ENCODE peak calls at places on chromosome 1, in five cellular contexts. One of them, this sample, is unnamed.

GRCh38 chr1:177632923-177633322 is 336.9 kb downstream of the SEC16B start:
- DNase-seq in ovary: no peak
- DNase-seq in tibial nerve: no peak
- DNase-seq in HepG2: no peak
- DNase-seq in stomach: no peak
- DNase-seq in this sample: no peak

GRCh38 chr1:7218210-7218832 is 433.1 kb downstream of the CAMTA1 start:
- DNase-seq in ovary: no peak
- DNase-seq in tibial nerve: peak
- DNase-seq in HepG2: peak
- DNase-seq in stomach: no peak
- DNase-seq in this sample: no peak

GRCh38 chr1:48109390-48110009 is 112.3 kb upstream of the TRABD2B start:
- DNase-seq in ovary: no peak
- DNase-seq in tibial nerve: peak
- DNase-seq in HepG2: peak
- DNase-seq in stomach: no peak
- DNase-seq in this sample: no peak

GRCh38 chr1:24762133-24762676 is 17.0 kb downstream of the CLIC4 start:
- DNase-seq in ovary: no peak
- DNase-seq in tibial nerve: no peak
- DNase-seq in HepG2: no peak
- DNase-seq in stomach: no peak
- DNase-seq in this sample: no peak

GRCh38 chr1:111513410-111514020 is 10.1 kb upstream of the ADORA3 start:
- DNase-seq in ovary: no peak
- DNase-seq in tibial nerve: no peak
- DNase-seq in HepG2: peak
- DNase-seq in stomach: no peak
- DNase-seq in this sample: peak

GRCh38 chr1:111615874-111616715 is 3.5 kb upstream of the RAP1A start:
- DNase-seq in ovary: no peak
- DNase-seq in tibial nerve: no peak
- DNase-seq in HepG2: no peak
- DNase-seq in stomach: no peak
- DNase-seq in this sample: no peak

GRCh38 chr1:50214764-50215163 is 106.0 kb downstream of the ELAVL4 start:
- DNase-seq in ovary: no peak
- DNase-seq in tibial nerve: no peak
- DNase-seq in HepG2: peak
- DNase-seq in stomach: no peak
- DNase-seq in this sample: no peak

GRCh38 chr1:15939181-15940109 is 36.5 kb downstream of the ZBTB17 start:
- DNase-seq in ovary: no peak
- DNase-seq in tibial nerve: no peak
- DNase-seq in HepG2: peak
- DNase-seq in stomach: peak
- DNase-seq in this sample: peak

GRCh38 chr1:241591317-241591716 is 48.9 kb downstream of the CHML start:
- DNase-seq in ovary: no peak
- DNase-seq in tibial nerve: no peak
- DNase-seq in HepG2: no peak
- DNase-seq in stomach: no peak
- DNase-seq in this sample: no peak

GRCh38 chr1:246608616-246609376 is 42.5 kb downstream of the CNST start:
- DNase-seq in ovary: peak
- DNase-seq in tibial nerve: peak
- DNase-seq in HepG2: peak
- DNase-seq in stomach: peak
- DNase-seq in this sample: peak

GRCh38 chr1:192962901-192963300 is 96.3 kb downstream of the UCHL5 start:
- DNase-seq in ovary: no peak
- DNase-seq in tibial nerve: no peak
- DNase-seq in HepG2: no peak
- DNase-seq in stomach: no peak
- DNase-seq in this sample: no peak

GRCh38 chr1:203178083-203178482 is 2.5 kb upstream of the MYBPH start:
- DNase-seq in ovary: no peak
- DNase-seq in tibial nerve: no peak
- DNase-seq in HepG2: peak
- DNase-seq in stomach: no peak
- DNase-seq in this sample: no peak

GRCh38 chr1:29649375-29650040 is 413.2 kb downstream of the PTPRU start:
- DNase-seq in ovary: no peak
- DNase-seq in tibial nerve: no peak
- DNase-seq in HepG2: no peak
- DNase-seq in stomach: no peak
- DNase-seq in this sample: no peak

GRCh38 chr1:150720098-150720497 is 597 bp downstream of the HORMAD1 start:
- DNase-seq in ovary: no peak
- DNase-seq in tibial nerve: no peak
- DNase-seq in HepG2: no peak
- DNase-seq in stomach: no peak
- DNase-seq in this sample: no peak

GRCh38 chr1:204250428-204251030 is 36.7 kb upstream of the GOLT1A start:
- DNase-seq in ovary: no peak
- DNase-seq in tibial nerve: no peak
- DNase-seq in HepG2: no peak
- DNase-seq in stomach: no peak
- DNase-seq in this sample: no peak

GRCh38 chr1:89808429-89809117 is 12.3 kb upstream of the LRRC8D start:
- DNase-seq in ovary: no peak
- DNase-seq in tibial nerve: no peak
- DNase-seq in HepG2: peak
- DNase-seq in stomach: no peak
- DNase-seq in this sample: no peak

GRCh38 chr1:228515200-228515834 is 28.1 kb downstream of the RNF187 start:
- DNase-seq in ovary: peak
- DNase-seq in tibial nerve: peak
- DNase-seq in HepG2: peak
- DNase-seq in stomach: no peak
- DNase-seq in this sample: no peak

GRCh38 chr1:151934048-151934493 is 24.8 kb upstream of the THEM4 start:
- DNase-seq in ovary: no peak
- DNase-seq in tibial nerve: peak
- DNase-seq in HepG2: peak
- DNase-seq in stomach: peak
- DNase-seq in this sample: no peak

GRCh38 chr1:183245366-183245765 is 59.3 kb downstream of the LAMC2 start:
- DNase-seq in ovary: no peak
- DNase-seq in tibial nerve: no peak
- DNase-seq in HepG2: no peak
- DNase-seq in stomach: no peak
- DNase-seq in this sample: no peak

GRCh38 chr1:15236226-15237145 is 10.5 kb upstream of the FHAD1 start:
- DNase-seq in ovary: no peak
- DNase-seq in tibial nerve: no peak
- DNase-seq in HepG2: no peak
- DNase-seq in stomach: no peak
- DNase-seq in this sample: no peak

GRCh38 chr1:112464501-112464900 is 44.3 kb upstream of the WNT2B start:
- DNase-seq in ovary: no peak
- DNase-seq in tibial nerve: no peak
- DNase-seq in HepG2: no peak
- DNase-seq in stomach: no peak
- DNase-seq in this sample: no peak

GRCh38 chr1:47569681-47570470 is 132.0 kb downstream of the FOXD2 start:
- DNase-seq in ovary: no peak
- DNase-seq in tibial nerve: peak
- DNase-seq in HepG2: peak
- DNase-seq in stomach: peak
- DNase-seq in this sample: no peak

GRCh38 chr1:202622388-202622787 is 87.9 kb downstream of the SYT2 start:
- DNase-seq in ovary: no peak
- DNase-seq in tibial nerve: no peak
- DNase-seq in HepG2: no peak
- DNase-seq in stomach: no peak
- DNase-seq in this sample: no peak

GRCh38 chr1:109091196-109092193 is 931 bp downstream of the TMEM167B start:
- DNase-seq in ovary: no peak
- DNase-seq in tibial nerve: no peak
- DNase-seq in HepG2: peak
- DNase-seq in stomach: no peak
- DNase-seq in this sample: no peak

GRCh38 chr1:19762175-19762779 is 37.4 kb downstream of the TMCO4 start:
- DNase-seq in ovary: peak
- DNase-seq in tibial nerve: no peak
- DNase-seq in HepG2: peak
- DNase-seq in stomach: peak
- DNase-seq in this sample: no peak

GRCh38 chr1:158864595-158864994 is 33.4 kb downstream of the MNDA start:
- DNase-seq in ovary: no peak
- DNase-seq in tibial nerve: no peak
- DNase-seq in HepG2: no peak
- DNase-seq in stomach: no peak
- DNase-seq in this sample: no peak

GRCh38 chr1:179369751-179370341 is 4.1 kb downstream of the AXDND1 start:
- DNase-seq in ovary: no peak
- DNase-seq in tibial nerve: peak
- DNase-seq in HepG2: peak
- DNase-seq in stomach: no peak
- DNase-seq in this sample: no peak

GRCh38 chr1:193335797-193336428 is 149.5 kb upstream of the B3GALT2 start:
- DNase-seq in ovary: no peak
- DNase-seq in tibial nerve: no peak
- DNase-seq in HepG2: no peak
- DNase-seq in stomach: no peak
- DNase-seq in this sample: no peak

GRCh38 chr1:239914827-239915231 is 176.9 kb upstream of the FMN2 start:
- DNase-seq in ovary: no peak
- DNase-seq in tibial nerve: no peak
- DNase-seq in HepG2: no peak
- DNase-seq in stomach: no peak
- DNase-seq in this sample: no peak
- TF ChIP-seq CTCF in ovary: no peak
- TF ChIP-seq CTCF in tibial nerve: no peak
- TF ChIP-seq CTCF in HepG2: no peak
- TF ChIP-seq CTCF in stomach: no peak
- TF ChIP-seq CTCF in this sample: peak

GRCh38 chr1:198155253-198155652 is 1.5 kb upstream of the NEK7 start:
- DNase-seq in ovary: no peak
- DNase-seq in tibial nerve: no peak
- DNase-seq in HepG2: no peak
- DNase-seq in stomach: no peak
- DNase-seq in this sample: no peak
- TF ChIP-seq EP300 in ovary: no peak
- TF ChIP-seq EP300 in tibial nerve: no peak
- TF ChIP-seq EP300 in HepG2: no peak
- TF ChIP-seq EP300 in stomach: no peak
- TF ChIP-seq EP300 in this sample: no peak

GRCh38 chr1:243712890-243713425 is 137.1 kb downstream of the AKT3 start:
- DNase-seq in ovary: no peak
- DNase-seq in tibial nerve: no peak
- DNase-seq in HepG2: no peak
- DNase-seq in stomach: no peak
- DNase-seq in this sample: no peak
- TF ChIP-seq CTCF in ovary: no peak
- TF ChIP-seq CTCF in tibial nerve: no peak
- TF ChIP-seq CTCF in HepG2: no peak
- TF ChIP-seq CTCF in stomach: no peak
- TF ChIP-seq CTCF in this sample: no peak

GRCh38 chr1:3547055-3548005 is 64.0 kb downstream of the MEGF6 start:
- DNase-seq in ovary: no peak
- DNase-seq in tibial nerve: no peak
- DNase-seq in HepG2: no peak
- DNase-seq in stomach: no peak
- DNase-seq in this sample: no peak

GRCh38 chr1:3546048-3546384 is 65.3 kb downstream of the MEGF6 start:
- DNase-seq in ovary: no peak
- DNase-seq in tibial nerve: no peak
- DNase-seq in HepG2: no peak
- DNase-seq in stomach: no peak
- DNase-seq in this sample: no peak

GRCh38 chr1:3548895-3549294 is 62.4 kb downstream of the MEGF6 start:
- DNase-seq in ovary: no peak
- DNase-seq in tibial nerve: no peak
- DNase-seq in HepG2: no peak
- DNase-seq in stomach: no peak
- DNase-seq in this sample: no peak

GRCh38 chr1:3550511-3551289 is 60.6 kb downstream of the MEGF6 start:
- DNase-seq in ovary: no peak
- DNase-seq in tibial nerve: no peak
- DNase-seq in HepG2: no peak
- DNase-seq in stomach: peak
- DNase-seq in this sample: no peak

GRCh38 chr1:3548156-3548893 is 63.0 kb downstream of the MEGF6 start:
- DNase-seq in ovary: no peak
- DNase-seq in tibial nerve: no peak
- DNase-seq in HepG2: no peak
- DNase-seq in stomach: no peak
- DNase-seq in this sample: no peak
- TF ChIP-seq EP300 in ovary: no peak
- TF ChIP-seq EP300 in tibial nerve: no peak
- TF ChIP-seq EP300 in HepG2: no peak
- TF ChIP-seq EP300 in stomach: no peak
- TF ChIP-seq EP300 in this sample: no peak

GRCh38 chr1:205739348-205740160 is 10.4 kb downstream of the NUCKS1 start:
- DNase-seq in ovary: no peak
- DNase-seq in tibial nerve: no peak
- DNase-seq in HepG2: peak
- DNase-seq in stomach: no peak
- DNase-seq in this sample: no peak
- TF ChIP-seq CTCF in ovary: no peak
- TF ChIP-seq CTCF in tibial nerve: no peak
- TF ChIP-seq CTCF in HepG2: peak
- TF ChIP-seq CTCF in stomach: no peak
- TF ChIP-seq CTCF in this sample: no peak

DNA sequence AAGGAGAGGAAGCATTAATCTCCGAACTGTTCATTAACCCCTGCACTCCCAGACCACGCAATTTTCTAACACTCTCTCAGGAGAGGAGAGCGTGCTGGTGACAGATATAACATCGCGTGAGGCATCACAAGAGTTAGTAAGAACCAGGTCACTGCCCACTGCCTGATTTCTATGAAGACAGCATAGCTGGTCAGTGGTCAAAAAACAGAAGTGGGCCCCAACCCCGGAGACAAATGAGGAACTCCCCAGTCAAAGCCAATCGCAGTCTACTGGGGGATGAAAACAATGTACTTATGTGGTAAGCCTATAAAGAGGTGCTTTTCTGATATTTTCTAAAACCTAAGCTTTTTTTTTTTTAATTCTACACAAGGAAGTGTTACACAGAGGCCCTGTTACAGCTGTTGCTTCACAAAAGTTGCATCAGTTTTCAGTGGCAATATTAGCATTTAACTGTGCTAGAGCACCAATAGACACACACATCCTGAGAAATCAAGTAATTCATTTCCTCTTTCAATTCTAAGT is 231.8 kb upstream of the IRF2BP2 start:
- DNase-seq in ovary: no peak
- DNase-seq in tibial nerve: peak
- DNase-seq in HepG2: no peak
- DNase-seq in stomach: no peak
- DNase-seq in this sample: no peak
- TF ChIP-seq EP300 in ovary: no peak
- TF ChIP-seq EP300 in tibial nerve: peak
- TF ChIP-seq EP300 in HepG2: no peak
- TF ChIP-seq EP300 in stomach: no peak
- TF ChIP-seq EP300 in this sample: no peak

This sample was measured in sigmoid colon.